ENCODE peak calls at places on chromosomes 16 and 17, in six cellular contexts. One of them, this sample, is unnamed.

GRCh38 chr16:11212819-11213196 is 43.2 kb downstream of the SOCS1 start:
- DNase-seq in GM23338: no peak
- DNase-seq in AG04450: no peak
- DNase-seq in left ventricle myocardium inferior: no peak
- DNase-seq in body of pancreas: no peak
- DNase-seq in AG09309: no peak
- DNase-seq in this sample: no peak

GRCh38 chr17:10149573-10150399 is 48.6 kb downstream of the GAS7 start:
- DNase-seq in body of pancreas: no peak
- DNase-seq in AG09309: no peak
- DNase-seq in GM23338: no peak
- DNase-seq in left ventricle myocardium inferior: no peak
- DNase-seq in AG04450: no peak
- DNase-seq in this sample: peak; percentile 82

GRCh38 chr16:76574651-76575050 is 297.4 kb downstream of the CNTNAP4 start:
- DNase-seq in body of pancreas: no peak
- DNase-seq in GM23338: no peak
- DNase-seq in AG09309: no peak
- DNase-seq in AG04450: no peak
- DNase-seq in left ventricle myocardium inferior: no peak
- DNase-seq in this sample: no peak

GRCh38 chr17:64202683-64203430 is 60.2 kb downstream of the TEX2 start:
- DNase-seq in AG04450: no peak
- DNase-seq in AG09309: no peak
- DNase-seq in GM23338: no peak
- DNase-seq in left ventricle myocardium inferior: no peak
- DNase-seq in body of pancreas: no peak
- DNase-seq in this sample: no peak

GRCh38 chr17:77045441-77046041 is 95.2 kb upstream of the SEC14L1 start:
- DNase-seq in AG09309: peak; percentile 3
- DNase-seq in left ventricle myocardium inferior: no peak
- DNase-seq in body of pancreas: no peak
- DNase-seq in GM23338: no peak
- DNase-seq in AG04450: no peak
- DNase-seq in this sample: peak; percentile 43

GRCh38 chr16:79287424-79287917 is 313.1 kb downstream of the MAF start:
- DNase-seq in AG04450: no peak
- DNase-seq in body of pancreas: no peak
- DNase-seq in GM23338: no peak
- DNase-seq in AG09309: no peak
- DNase-seq in left ventricle myocardium inferior: no peak
- DNase-seq in this sample: no peak

GRCh38 chr17:35129154-35129972 is 7.9 kb downstream of the FNDC8 start:
- DNase-seq in body of pancreas: no peak
- DNase-seq in AG04450: no peak
- DNase-seq in AG09309: no peak
- DNase-seq in GM23338: no peak
- DNase-seq in left ventricle myocardium inferior: no peak
- DNase-seq in this sample: no peak

GRCh38 chr16:9092963-9093477 is 1.6 kb downstream of the HAPSTR1 start:
- DNase-seq in AG09309: no peak
- DNase-seq in AG04450: no peak
- DNase-seq in left ventricle myocardium inferior: no peak
- DNase-seq in GM23338: peak; percentile 62
- DNase-seq in body of pancreas: peak; percentile 68
- DNase-seq in this sample: no peak

GRCh38 chr17:1928976-1929375 is 96.2 kb downstream of the RTN4RL1 start:
- DNase-seq in left ventricle myocardium inferior: peak; percentile 68
- DNase-seq in body of pancreas: no peak
- DNase-seq in AG04450: no peak
- DNase-seq in GM23338: no peak
- DNase-seq in AG09309: no peak
- DNase-seq in this sample: no peak

GRCh38 chr16:25210758-25211157 is 6.0 kb upstream of the AQP8 start:
- DNase-seq in left ventricle myocardium inferior: no peak
- DNase-seq in AG04450: peak; percentile 39
- DNase-seq in AG09309: peak; percentile 14
- DNase-seq in GM23338: no peak
- DNase-seq in body of pancreas: no peak
- DNase-seq in this sample: peak; percentile 56

GRCh38 chr16:81431554-81432353 is 12.9 kb upstream of the CMIP start:
- DNase-seq in GM23338: no peak
- DNase-seq in body of pancreas: no peak
- DNase-seq in AG09309: peak; percentile 20
- DNase-seq in AG04450: peak; percentile 20
- DNase-seq in left ventricle myocardium inferior: no peak
- DNase-seq in this sample: no peak

GRCh38 chr17:48995332-48995870 is 1.8 kb upstream of the IGF2BP1 start:
- DNase-seq in AG09309: no peak
- DNase-seq in AG04450: no peak
- DNase-seq in body of pancreas: no peak
- DNase-seq in GM23338: peak; percentile 90
- DNase-seq in left ventricle myocardium inferior: no peak
- DNase-seq in this sample: no peak

GRCh38 chr16:78720416-78720815 is 621.0 kb downstream of the WWOX start:
- DNase-seq in AG04450: no peak
- DNase-seq in left ventricle myocardium inferior: no peak
- DNase-seq in GM23338: no peak
- DNase-seq in body of pancreas: no peak
- DNase-seq in AG09309: no peak
- DNase-seq in this sample: no peak

GRCh38 chr16:77330332-77331043 is 104.3 kb downstream of the ADAMTS18 start:
- DNase-seq in AG04450: no peak
- DNase-seq in body of pancreas: no peak
- DNase-seq in GM23338: no peak
- DNase-seq in left ventricle myocardium inferior: no peak
- DNase-seq in AG09309: no peak
- DNase-seq in this sample: no peak

GRCh38 chr16:47037396-47037745 is 63.9 kb upstream of the DNAJA2 start:
- DNase-seq in left ventricle myocardium inferior: peak; percentile 37
- DNase-seq in GM23338: peak; percentile 47
- DNase-seq in body of pancreas: no peak
- DNase-seq in AG09309: no peak
- DNase-seq in AG04450: no peak
- DNase-seq in this sample: no peak

GRCh38 chr17:77322534-77323412 is 182.0 kb downstream of the SEC14L1 start:
- DNase-seq in GM23338: no peak
- DNase-seq in body of pancreas: peak; percentile 53
- DNase-seq in AG09309: peak; percentile 98
- DNase-seq in left ventricle myocardium inferior: peak; percentile 83
- DNase-seq in AG04450: peak; percentile 95
- DNase-seq in this sample: peak; percentile 98

GRCh38 chr16:3713587-3714242 is 3.6 kb downstream of the TRAP1 start:
- DNase-seq in GM23338: no peak
- DNase-seq in AG09309: no peak
- DNase-seq in AG04450: no peak
- DNase-seq in body of pancreas: no peak
- DNase-seq in left ventricle myocardium inferior: no peak
- DNase-seq in this sample: no peak

GRCh38 chr17:14918540-14918939 is 346.6 kb downstream of the PMP22 start:
- DNase-seq in body of pancreas: no peak
- DNase-seq in AG09309: no peak
- DNase-seq in left ventricle myocardium inferior: no peak
- DNase-seq in GM23338: no peak
- DNase-seq in AG04450: no peak
- DNase-seq in this sample: no peak

GRCh38 chr17:57121308-57122042 is 36.4 kb downstream of the AKAP1 start:
- DNase-seq in AG09309: no peak
- DNase-seq in AG04450: no peak
- DNase-seq in left ventricle myocardium inferior: no peak
- DNase-seq in body of pancreas: peak; percentile 68
- DNase-seq in GM23338: peak; percentile 81
- DNase-seq in this sample: no peak

GRCh38 chr17:38463451-38463858 is 35.2 kb downstream of the ARHGAP23 start:
- DNase-seq in left ventricle myocardium inferior: peak; percentile 65
- DNase-seq in body of pancreas: no peak
- DNase-seq in AG09309: no peak
- DNase-seq in AG04450: no peak
- DNase-seq in GM23338: no peak
- DNase-seq in this sample: no peak

GRCh38 chr17:38466346-38467315 is 38.4 kb downstream of the ARHGAP23 start:
- DNase-seq in GM23338: no peak
- DNase-seq in AG04450: no peak
- DNase-seq in left ventricle myocardium inferior: peak; percentile 42
- DNase-seq in body of pancreas: no peak
- DNase-seq in AG09309: no peak
- DNase-seq in this sample: no peak

GRCh38 chr17:38465420-38466345 is 37.4 kb downstream of the ARHGAP23 start:
- DNase-seq in AG04450: no peak
- DNase-seq in body of pancreas: no peak
- DNase-seq in left ventricle myocardium inferior: peak; percentile 72
- DNase-seq in GM23338: no peak
- DNase-seq in AG09309: no peak
- DNase-seq in this sample: no peak

GRCh38 chr17:38464723-38465419 is 36.6 kb downstream of the ARHGAP23 start:
- DNase-seq in left ventricle myocardium inferior: peak; percentile 84
- DNase-seq in body of pancreas: peak; percentile 42
- DNase-seq in AG04450: peak; percentile 83
- DNase-seq in GM23338: peak; percentile 21
- DNase-seq in AG09309: peak; percentile 85
- DNase-seq in this sample: peak; percentile 93

GRCh38 chr17:38464251-38464722 is 36.0 kb downstream of the ARHGAP23 start:
- DNase-seq in AG04450: no peak
- DNase-seq in left ventricle myocardium inferior: peak; percentile 68
- DNase-seq in GM23338: no peak
- DNase-seq in body of pancreas: no peak
- DNase-seq in AG09309: no peak
- DNase-seq in this sample: no peak
- H3K4me3 ChIP-seq in AG04450: peak overlapping the region; percentile 41
- H3K4me3 ChIP-seq in left ventricle myocardium inferior: peak overlapping the region; percentile 67
- H3K4me3 ChIP-seq in GM23338: no peak overlapping the region
- H3K4me3 ChIP-seq in body of pancreas: no peak overlapping the region
- H3K4me3 ChIP-seq in AG09309: peak overlapping the region; percentile 23
- H3K4me3 ChIP-seq in this sample: peak overlapping the region; percentile 55

GRCh38 chr16:87845807-87846619 is 23.3 kb downstream of the SLC7A5 start:
- DNase-seq in body of pancreas: no peak
- DNase-seq in GM23338: no peak
- DNase-seq in left ventricle myocardium inferior: no peak
- DNase-seq in AG04450: no peak
- DNase-seq in AG09309: no peak
- DNase-seq in this sample: no peak
- TF ChIP-seq CTCF in body of pancreas: no peak
- TF ChIP-seq CTCF in GM23338: no peak
- TF ChIP-seq CTCF in left ventricle myocardium inferior: no peak
- TF ChIP-seq CTCF in AG04450: no peak
- TF ChIP-seq CTCF in AG09309: no peak
- TF ChIP-seq CTCF in this sample: no peak

DNA sequence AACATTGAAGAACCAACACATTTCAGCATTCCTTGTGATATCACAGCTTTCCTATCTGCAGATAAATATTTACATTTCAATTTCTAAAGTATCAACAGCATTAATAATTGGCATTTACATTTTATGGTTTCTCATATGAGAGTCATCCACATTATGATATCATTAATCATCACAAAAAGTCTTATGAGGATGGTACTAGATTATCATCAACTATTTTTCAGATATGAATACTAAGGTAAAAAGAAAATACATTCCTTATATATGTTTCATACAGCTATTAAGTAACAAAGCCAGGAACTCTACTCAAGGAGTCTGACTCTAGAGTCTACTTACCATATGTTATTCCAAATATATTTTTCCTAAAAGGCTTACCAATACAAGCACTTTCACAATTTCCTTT is 40.7 kb downstream of the ABCA5 start:
- DNase-seq in left ventricle myocardium inferior: no peak
- DNase-seq in AG09309: no peak
- DNase-seq in body of pancreas: no peak
- DNase-seq in GM23338: no peak
- DNase-seq in AG04450: no peak
- DNase-seq in this sample: no peak
- H3K4me3 ChIP-seq in left ventricle myocardium inferior: no peak overlapping the region
- H3K4me3 ChIP-seq in AG09309: no peak overlapping the region
- H3K4me3 ChIP-seq in body of pancreas: no peak overlapping the region
- H3K4me3 ChIP-seq in GM23338: no peak overlapping the region
- H3K4me3 ChIP-seq in AG04450: no peak overlapping the region
- H3K4me3 ChIP-seq in this sample: no peak overlapping the region

GRCh38 chr16:72149676-72150464 is 22.1 kb downstream of the PMFBP1 start:
- DNase-seq in AG04450: no peak
- DNase-seq in GM23338: peak; percentile 52
- DNase-seq in AG09309: no peak
- DNase-seq in left ventricle myocardium inferior: no peak
- DNase-seq in body of pancreas: no peak
- DNase-seq in this sample: no peak
- TF ChIP-seq CTCF in AG04450: peak; percentile 7
- TF ChIP-seq CTCF in GM23338: peak; percentile 56
- TF ChIP-seq CTCF in AG09309: no peak
- TF ChIP-seq CTCF in left ventricle myocardium inferior: no peak
- TF ChIP-seq CTCF in body of pancreas: no peak
- TF ChIP-seq CTCF in this sample: peak; percentile 18

DNA sequence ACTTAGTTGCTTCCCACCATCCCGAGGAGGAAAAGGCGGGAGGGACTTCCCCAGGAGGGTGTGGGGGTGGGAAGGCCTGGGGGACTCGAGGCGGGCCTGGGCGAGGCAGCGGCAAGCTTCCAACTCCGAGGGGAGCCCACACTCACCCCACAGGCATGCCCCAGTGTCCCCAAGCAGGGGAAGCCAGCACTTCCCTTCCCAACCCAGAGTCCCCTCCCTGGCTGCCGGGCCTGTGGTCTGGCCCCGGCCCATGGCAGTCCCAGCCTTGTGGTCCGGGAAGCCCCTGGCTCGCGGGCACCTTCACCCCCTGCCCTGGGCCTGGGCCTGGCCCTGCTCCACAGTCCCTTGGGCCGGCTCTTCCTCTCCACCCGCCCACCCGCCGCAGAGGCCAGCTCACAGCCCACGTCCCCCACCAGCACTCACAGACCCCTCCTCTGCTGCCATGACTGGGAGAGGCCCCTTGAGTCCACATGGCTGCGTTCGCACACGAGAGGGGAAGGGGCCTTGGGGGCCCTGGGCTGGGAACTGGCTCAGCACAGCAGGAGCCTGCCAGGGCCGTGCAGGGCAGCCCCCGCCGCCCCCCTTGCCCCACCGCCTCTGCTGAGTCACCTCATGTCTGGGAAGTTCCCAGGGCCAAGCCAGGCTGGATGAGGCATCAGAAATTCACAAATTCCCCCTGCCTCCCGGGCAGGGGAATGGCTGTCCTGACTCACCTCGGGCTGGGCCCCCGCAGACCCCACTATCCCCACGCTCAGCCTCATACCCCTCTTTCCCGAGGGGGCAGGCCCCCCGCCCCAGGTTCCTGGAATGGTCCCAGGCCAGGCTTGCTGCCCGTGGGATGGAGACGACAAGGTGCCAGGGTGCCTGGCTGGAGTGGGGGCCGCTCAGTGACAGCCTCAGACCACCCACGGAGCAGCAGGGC is 27.8 kb downstream of the BAHCC1 start:
- DNase-seq in GM23338: no peak
- DNase-seq in left ventricle myocardium inferior: peak; percentile 70
- DNase-seq in AG04450: peak; percentile 78
- DNase-seq in body of pancreas: peak; percentile 73
- DNase-seq in AG09309: peak; percentile 82
- DNase-seq in this sample: peak; percentile 78
- H3K4me3 ChIP-seq in GM23338: no peak overlapping the region
- H3K4me3 ChIP-seq in left ventricle myocardium inferior: peak overlapping the region; percentile 39
- H3K4me3 ChIP-seq in AG04450: peak overlapping the region; percentile 46
- H3K4me3 ChIP-seq in body of pancreas: no peak overlapping the region
- H3K4me3 ChIP-seq in AG09309: peak overlapping the region; percentile 22
- H3K4me3 ChIP-seq in this sample: peak overlapping the region; percentile 14